ENCODE peak calls at places on chromosomes 11 and 22, in six cellular contexts. V is neural progenitor cell; Y is HCT116; D is Panc1; O is left ventricle myocardium inferior; B is CD4-positive, alpha-beta T cell. L is an unnamed sample.

GRCh38 chr11:96339704-96340554 is 3.1 kb downstream of the MAML2 start:
- DNase-seq in V (no peak), Y (no peak), D (no peak), O (no peak), B (no peak), L (no peak)

GRCh38 chr11:35347173-35347878 is 72.0 kb downstream of the SLC1A2 start:
- DNase-seq in V (no peak), Y (no peak), D (no peak), O (no peak), B (no peak), L (no peak)

GRCh38 chr22:38924197-38924952 is 33.0 kb upstream of the APOBEC3A start:
- DNase-seq in V (no peak), Y (peak; percentile 80), D (peak; percentile 55), O (peak; percentile 72), B (no peak), L (peak; percentile 79)

GRCh38 chr22:31253949-31254348 is 38.3 kb downstream of the PIK3IP1 start:
- DNase-seq in V (no peak), Y (no peak), D (no peak), O (peak; percentile 28), B (no peak), L (peak; percentile 99)

GRCh38 chr22:25485626-25486545 is 78.6 kb upstream of the GRK3 start:
- DNase-seq in V (no peak), Y (no peak), D (no peak), O (no peak), B (no peak), L (no peak)

GRCh38 chr11:293852-294661 is 5.1 kb downstream of the PGGHG start:
- DNase-seq in V (no peak), Y (no peak), D (no peak), O (peak; percentile 14), B (no peak), L (no peak)

GRCh38 chr11:13313005-13313819 is 35.6 kb downstream of the BMAL1 start:
- DNase-seq in V (no peak), Y (no peak), D (no peak), O (no peak), B (no peak), L (peak; percentile 72)

GRCh38 chr11:72762641-72763304 is 10.6 kb upstream of the ARAP1 start:
- DNase-seq in V (no peak), Y (no peak), D (no peak), O (no peak), B (no peak), L (no peak)

GRCh38 chr22:19634206-19634536 is 80.1 kb upstream of the SEPTIN5 start:
- DNase-seq in V (no peak), Y (no peak), D (no peak), O (no peak), B (no peak), L (no peak)

GRCh38 chr11:58968251-58968711 is 29.0 kb downstream of the GLYATL1 start:
- DNase-seq in V (peak; percentile 70), Y (no peak), D (no peak), O (peak; percentile 10), B (no peak), L (no peak)

GRCh38 chr11:66739983-66740382 is 11.0 kb upstream of the SPTBN2 start:
- DNase-seq in V (no peak), Y (no peak), D (no peak), O (no peak), B (no peak), L (peak; percentile 56)

GRCh38 chr11:60241786-60242185 is 1.2 kb downstream of the MS4A4E start:
- DNase-seq in V (no peak), Y (no peak), D (no peak), O (no peak), B (no peak), L (no peak)

GRCh38 chr11:12276356-12276755 is 101.0 kb upstream of the PARVA start:
- DNase-seq in V (no peak), Y (no peak), D (no peak), O (no peak), B (no peak), L (no peak)

GRCh38 chr11:46367244-46367915 is 14.1 kb upstream of the MDK start:
- DNase-seq in V (peak; percentile 84), Y (no peak), D (no peak), O (peak; percentile 75), B (peak; percentile 73), L (no peak)

GRCh38 chr22:38455530-38456271 is 702 bp upstream of the KCNJ4 start:
- DNase-seq in V (peak; percentile 82), Y (no peak), D (no peak), O (no peak), B (no peak), L (no peak)

GRCh38 chr11:44601471-44602370 is 36.3 kb downstream of the CD82 start:
- DNase-seq in V (no peak), Y (no peak), D (no peak), O (no peak), B (no peak), L (no peak)

GRCh38 chr22:50302564-50302963 is 4.9 kb downstream of the PLXNB2 start:
- DNase-seq in V (no peak), Y (no peak), D (no peak), O (no peak), B (no peak), L (no peak)

GRCh38 chr11:395866-396265 is 1.9 kb downstream of the PKP3 start:
- DNase-seq in V (no peak), Y (no peak), D (no peak), O (no peak), B (no peak), L (no peak)

GRCh38 chr11:43557553-43558031 is 122.9 kb upstream of the HSD17B12 start:
- DNase-seq in V (peak; percentile 74), Y (no peak), D (no peak), O (no peak), B (no peak), L (no peak)

GRCh38 chr11:94131363-94132115 is 2.9 kb downstream of the PANX1 start:
- DNase-seq in V (no peak), Y (no peak), D (no peak), O (no peak), B (no peak), L (peak; percentile 63)

GRCh38 chr11:129280027-129280811 is 88.1 kb upstream of the ARHGAP32 start:
- DNase-seq in V (no peak), Y (no peak), D (no peak), O (no peak), B (no peak), L (peak; percentile 41)

GRCh38 chr11:62054484-62055121 is 69.2 kb upstream of the INCENP start:
- DNase-seq in V (no peak), Y (peak; percentile 87), D (peak; percentile 38), O (no peak), B (peak; percentile 7), L (peak; percentile 78)

GRCh38 chr22:26642465-26643367 is 14.7 kb upstream of the MIAT start:
- DNase-seq in V (peak; percentile 54), Y (no peak), D (no peak), O (peak; percentile 32), B (peak; percentile 66), L (no peak)

GRCh38 chr11:125373426-125374391 is 122.4 kb downstream of the FEZ1 start:
- DNase-seq in V (no peak), Y (no peak), D (no peak), O (peak; percentile 31), B (no peak), L (no peak)

GRCh38 chr22:19782533-19782932 is 22.0 kb downstream of the TBX1 start:
- DNase-seq in V (no peak), Y (no peak), D (no peak), O (no peak), B (no peak), L (no peak)

GRCh38 chr11:24239016-24239720 is 257.7 kb upstream of the LUZP2 start:
- DNase-seq in V (no peak), Y (no peak), D (no peak), O (no peak), B (no peak), L (peak; percentile 48)

DNA sequence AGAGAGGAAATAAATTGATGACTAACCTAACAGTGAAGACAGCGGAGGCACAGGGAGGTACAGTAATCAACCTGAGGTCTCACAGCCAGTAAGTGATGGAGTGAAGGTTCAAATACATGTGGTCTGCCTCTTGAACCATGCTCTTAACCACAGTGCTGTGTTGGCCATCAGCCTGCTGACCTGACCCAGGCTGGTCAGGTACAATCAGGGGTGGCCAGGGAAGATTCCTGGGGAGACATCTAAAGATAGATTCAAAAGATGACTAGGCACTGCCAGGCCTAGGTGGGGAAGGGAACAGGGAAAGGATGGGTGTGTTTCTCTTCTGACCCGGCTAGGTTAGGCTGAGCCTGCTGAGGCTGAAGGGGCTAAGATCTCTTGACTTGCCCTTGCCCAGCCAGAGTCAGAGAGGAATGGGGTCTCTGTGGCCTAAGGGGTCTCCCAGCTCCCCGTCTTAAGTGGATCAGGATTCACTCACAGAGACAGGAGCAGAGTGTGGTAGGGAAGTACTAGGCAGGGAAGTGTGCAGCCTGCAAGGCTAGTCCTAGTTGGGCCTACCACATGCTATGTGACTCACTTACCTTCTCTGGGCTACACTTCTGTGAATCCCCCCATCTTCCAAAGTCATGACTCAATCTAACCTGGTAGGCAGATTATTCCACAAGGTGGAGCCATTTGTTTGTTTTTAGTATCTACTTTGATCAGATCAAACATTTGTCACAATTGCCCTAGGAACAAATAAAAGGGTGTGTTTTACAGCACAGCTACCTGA is 10.4 kb upstream of the SREBF2 start:
- DNase-seq in V (peak; percentile 35), Y (peak; percentile 62), D (peak; percentile 33), O (no peak), B (peak; percentile 6), L (peak; percentile 87)
- TF ChIP-seq CTCF in V (peak; percentile 43), Y (peak; percentile 65), D (no peak), O (peak; percentile 68), B (peak; percentile 60), L (peak; percentile 28)

GRCh38 chr11:70326843-70327242 is 56.4 kb downstream of the PPFIA1 start:
- DNase-seq in V (no peak), Y (no peak), D (no peak), O (no peak), B (no peak), L (no peak)
- H3K27me3 ChIP-seq in V (no peaks in the 10 kb centered on the region), Y (no peaks in the 10 kb centered on the region), D (no peaks in the 10 kb centered on the region), O (no peaks in the 10 kb centered on the region), B (no peaks in the 10 kb centered on the region), L (no peaks in the 10 kb centered on the region)

GRCh38 chr22:40654522-40655167 is 18.1 kb upstream of the MRTFA start:
- DNase-seq in V (no peak), Y (no peak), D (no peak), O (peak; percentile 68), B (no peak), L (peak; percentile 76)
- TF ChIP-seq CTCF in V (peak; percentile 31), Y (peak; percentile 43), D (no peak), O (peak; percentile 55), B (no peak), L (peak; percentile 33)

GRCh38 chr11:57202282-57202681 is 20.5 kb downstream of the LRRC55 start:
- DNase-seq in V (no peak), Y (no peak), D (no peak), O (peak; percentile 54), B (no peak), L (no peak)
- H3K27me3 ChIP-seq in V (no peaks in the 10 kb centered on the region), Y (peaks cover 54% of the 10 kb centered on the region), D (peaks cover 6% of the 10 kb centered on the region), O (peaks cover 4% of the 10 kb centered on the region), B (peaks cover 7% of the 10 kb centered on the region), L (no peaks in the 10 kb centered on the region)

DNA sequence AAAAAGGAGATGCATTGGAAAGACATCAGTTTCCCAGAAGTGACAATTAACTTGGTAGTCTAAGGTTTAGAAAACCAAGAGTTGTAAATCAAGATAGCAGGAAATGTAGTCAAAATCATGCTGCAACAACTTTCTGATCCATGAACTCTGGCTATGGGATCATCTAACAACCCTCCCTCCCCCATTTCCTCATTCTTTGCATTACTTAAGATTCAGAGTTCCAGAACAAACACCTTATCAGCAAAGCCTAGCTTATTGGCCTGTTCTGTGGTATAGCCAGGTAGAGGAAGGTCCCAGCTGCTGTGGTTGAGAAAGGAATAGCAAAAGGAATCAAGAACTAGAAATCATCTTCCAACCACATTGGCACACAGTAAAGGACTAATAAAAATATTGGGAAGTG is 651.1 kb downstream of the METTL15 start:
- DNase-seq in V (no peak), Y (peak; percentile 2), D (no peak), O (no peak), B (no peak), L (peak; percentile 85)
- TF ChIP-seq CTCF in V (no peak), Y (no peak), D (no peak), O (no peak), B (no peak), L (no peak)